ENCODE peak calls at places on chromosomes 13 and 19, in ten cellular contexts. One of them, this sample, is unnamed.
A peak's percentile ranks its signal among the peaks of the same experiment; 100 is the strongest.

GRCh38 chr19:55440411-55441105 is 2.5 kb downstream of the SHISA7 start:
- DNase-seq in Right ventricle myocardium inferior: no peak
- DNase-seq in NCI-H2081: no peak
- DNase-seq in OCI-LY7: no peak
- DNase-seq in cerebellar cortex: no peak
- DNase-seq in KBM-7: no peak
- DNase-seq in activated T-cell treated with anti-CD3 and anti-CD28 coated beads, Interleukin-2, amount 50 U/mL, for 72 hours: peak; percentile 36
- DNase-seq in kidney tubule cell: no peak
- DNase-seq in stimulated activated CD4-positive, alpha-beta T cell treated with anti-CD3 and anti-CD28 coated beads, Interleukin-15, amount 100 ng/mL, for 1 hour: no peak
- DNase-seq in RWPE1: no peak
- DNase-seq in this sample: no peak

GRCh38 chr19:40410030-40410389 is 3.2 kb downstream of the PRX start:
- DNase-seq in Right ventricle myocardium inferior: no peak
- DNase-seq in NCI-H2081: no peak
- DNase-seq in OCI-LY7: no peak
- DNase-seq in cerebellar cortex: no peak
- DNase-seq in KBM-7: no peak
- DNase-seq in activated T-cell treated with anti-CD3 and anti-CD28 coated beads, Interleukin-2, amount 50 U/mL, for 72 hours: no peak
- DNase-seq in kidney tubule cell: no peak
- DNase-seq in stimulated activated CD4-positive, alpha-beta T cell treated with anti-CD3 and anti-CD28 coated beads, Interleukin-15, amount 100 ng/mL, for 1 hour: no peak
- DNase-seq in RWPE1: no peak
- DNase-seq in this sample: no peak

GRCh38 chr19:35655600-35655999 is 7.5 kb downstream of the COX6B1 start:
- DNase-seq in Right ventricle myocardium inferior: no peak
- DNase-seq in NCI-H2081: no peak
- DNase-seq in OCI-LY7: no peak
- DNase-seq in cerebellar cortex: no peak
- DNase-seq in KBM-7: no peak
- DNase-seq in activated T-cell treated with anti-CD3 and anti-CD28 coated beads, Interleukin-2, amount 50 U/mL, for 72 hours: no peak
- DNase-seq in kidney tubule cell: no peak
- DNase-seq in stimulated activated CD4-positive, alpha-beta T cell treated with anti-CD3 and anti-CD28 coated beads, Interleukin-15, amount 100 ng/mL, for 1 hour: no peak
- DNase-seq in RWPE1: no peak
- DNase-seq in this sample: no peak

GRCh38 chr19:30873003-30873402 is 476.2 kb downstream of the TSHZ3 start:
- DNase-seq in Right ventricle myocardium inferior: no peak
- DNase-seq in NCI-H2081: no peak
- DNase-seq in OCI-LY7: no peak
- DNase-seq in cerebellar cortex: no peak
- DNase-seq in KBM-7: no peak
- DNase-seq in activated T-cell treated with anti-CD3 and anti-CD28 coated beads, Interleukin-2, amount 50 U/mL, for 72 hours: no peak
- DNase-seq in kidney tubule cell: no peak
- DNase-seq in stimulated activated CD4-positive, alpha-beta T cell treated with anti-CD3 and anti-CD28 coated beads, Interleukin-15, amount 100 ng/mL, for 1 hour: no peak
- DNase-seq in RWPE1: no peak
- DNase-seq in this sample: no peak

GRCh38 chr19:33905937-33906577 is 109.4 kb downstream of the KCTD15 start:
- DNase-seq in Right ventricle myocardium inferior: peak; percentile 85
- DNase-seq in NCI-H2081: no peak
- DNase-seq in OCI-LY7: no peak
- DNase-seq in cerebellar cortex: no peak
- DNase-seq in KBM-7: no peak
- DNase-seq in activated T-cell treated with anti-CD3 and anti-CD28 coated beads, Interleukin-2, amount 50 U/mL, for 72 hours: peak; percentile 24
- DNase-seq in kidney tubule cell: peak; percentile 38
- DNase-seq in stimulated activated CD4-positive, alpha-beta T cell treated with anti-CD3 and anti-CD28 coated beads, Interleukin-15, amount 100 ng/mL, for 1 hour: no peak
- DNase-seq in RWPE1: peak; percentile 60
- DNase-seq in this sample: no peak

GRCh38 chr13:98970293-98970692 is 7.6 kb downstream of the DOCK9 start:
- DNase-seq in Right ventricle myocardium inferior: no peak
- DNase-seq in NCI-H2081: no peak
- DNase-seq in OCI-LY7: no peak
- DNase-seq in cerebellar cortex: peak; percentile 65
- DNase-seq in KBM-7: no peak
- DNase-seq in activated T-cell treated with anti-CD3 and anti-CD28 coated beads, Interleukin-2, amount 50 U/mL, for 72 hours: no peak
- DNase-seq in kidney tubule cell: no peak
- DNase-seq in stimulated activated CD4-positive, alpha-beta T cell treated with anti-CD3 and anti-CD28 coated beads, Interleukin-15, amount 100 ng/mL, for 1 hour: no peak
- DNase-seq in RWPE1: no peak
- DNase-seq in this sample: no peak

GRCh38 chr13:21413013-21413412 is 46.1 kb downstream of the ZDHHC20 start:
- DNase-seq in Right ventricle myocardium inferior: no peak
- DNase-seq in NCI-H2081: no peak
- DNase-seq in OCI-LY7: no peak
- DNase-seq in cerebellar cortex: no peak
- DNase-seq in KBM-7: no peak
- DNase-seq in activated T-cell treated with anti-CD3 and anti-CD28 coated beads, Interleukin-2, amount 50 U/mL, for 72 hours: no peak
- DNase-seq in kidney tubule cell: peak; percentile 15
- DNase-seq in stimulated activated CD4-positive, alpha-beta T cell treated with anti-CD3 and anti-CD28 coated beads, Interleukin-15, amount 100 ng/mL, for 1 hour: no peak
- DNase-seq in RWPE1: no peak
- DNase-seq in this sample: no peak

GRCh38 chr19:14516746-14517438 is 1.3 kb downstream of the DNAJB1 start:
- DNase-seq in Right ventricle myocardium inferior: no peak
- DNase-seq in NCI-H2081: no peak
- DNase-seq in OCI-LY7: peak; percentile 26
- DNase-seq in cerebellar cortex: no peak
- DNase-seq in KBM-7: no peak
- DNase-seq in activated T-cell treated with anti-CD3 and anti-CD28 coated beads, Interleukin-2, amount 50 U/mL, for 72 hours: no peak
- DNase-seq in kidney tubule cell: peak; percentile 37
- DNase-seq in stimulated activated CD4-positive, alpha-beta T cell treated with anti-CD3 and anti-CD28 coated beads, Interleukin-15, amount 100 ng/mL, for 1 hour: no peak
- DNase-seq in RWPE1: no peak
- DNase-seq in this sample: no peak

This sample was measured in SHP77 treated with DMSO at 0.1 percent for 48 hours.